ENCODE peak calls at places on chromosomes 6 and 20, in six cellular contexts. L, K, Y, I, V and T are unnamed samples.

GRCh38 chr6:144585217-144585814 is 300.2 kb downstream of the UTRN start:
- DNase-seq in L (peak), K (no peak), Y (peak), I (no peak), V (no peak), T (no peak)

GRCh38 chr6:3318226-3318625 is 59.5 kb downstream of the PSMG4 start:
- DNase-seq in L (no peak), K (no peak), Y (no peak), I (peak), V (no peak), T (no peak)

GRCh38 chr20:10060223-10060622 is 25.4 kb downstream of the ANKEF1 start:
- DNase-seq in L (no peak), K (no peak), Y (peak), I (no peak), V (no peak), T (peak)

GRCh38 chr20:34921436-34921835 is 34.2 kb downstream of the GSS start:
- DNase-seq in L (no peak), K (no peak), Y (no peak), I (no peak), V (no peak), T (no peak)

GRCh38 chr20:63253438-63254236 is 626 bp downstream of the NKAIN4 start:
- DNase-seq in L (peak), K (no peak), Y (no peak), I (no peak), V (no peak), T (peak)

GRCh38 chr6:141326925-141327324 is 805.8 kb upstream of the GJE1 start:
- DNase-seq in L (no peak), K (no peak), Y (no peak), I (no peak), V (no peak), T (no peak)

GRCh38 chr6:43275782-43276179 is 22.3 kb upstream of the SLC22A7 start:
- DNase-seq in L (peak), K (no peak), Y (no peak), I (peak), V (no peak), T (no peak)

GRCh38 chr6:85008311-85009015 is 244.1 kb upstream of the TBX18 start:
- DNase-seq in L (no peak), K (no peak), Y (peak), I (no peak), V (no peak), T (no peak)

GRCh38 chr20:53926428-53927028 is 143.9 kb downstream of the BCAS1 start:
- DNase-seq in L (no peak), K (no peak), Y (peak), I (no peak), V (no peak), T (no peak)

GRCh38 chr6:2478200-2478599 is 232.8 kb upstream of the GMDS start:
- DNase-seq in L (no peak), K (no peak), Y (no peak), I (no peak), V (no peak), T (no peak)

GRCh38 chr20:43751167-43752050 is 24.6 kb upstream of the GTSF1L start:
- DNase-seq in L (no peak), K (no peak), Y (peak), I (no peak), V (no peak), T (no peak)

GRCh38 chr20:3732327-3733118 is at the start of gene HSPA12B:
- DNase-seq in L (peak), K (no peak), Y (no peak), I (no peak), V (no peak), T (no peak)
- H3K4me3 ChIP-seq in L (peak), K (peak), Y (no peak), I (no peak), V (peak), T (no peak)

GRCh38 chr6:167056370-167056769 is 57.2 kb downstream of the CEP43 start:
- DNase-seq in L (no peak), K (no peak), Y (no peak), I (no peak), V (no peak), T (peak)
- H3K27ac ChIP-seq in L (no peak), K (no peak), Y (no peak), I (no peak), V (no peak), T (no peak)

GRCh38 chr6:13181398-13181797 is 146.9 kb downstream of the TBC1D7 start:
- DNase-seq in L (no peak), K (no peak), Y (no peak), I (no peak), V (no peak), T (no peak)
- H3K4me3 ChIP-seq in L (no peak), K (no peak), Y (peak), I (no peak), V (no peak), T (no peak)

DNA sequence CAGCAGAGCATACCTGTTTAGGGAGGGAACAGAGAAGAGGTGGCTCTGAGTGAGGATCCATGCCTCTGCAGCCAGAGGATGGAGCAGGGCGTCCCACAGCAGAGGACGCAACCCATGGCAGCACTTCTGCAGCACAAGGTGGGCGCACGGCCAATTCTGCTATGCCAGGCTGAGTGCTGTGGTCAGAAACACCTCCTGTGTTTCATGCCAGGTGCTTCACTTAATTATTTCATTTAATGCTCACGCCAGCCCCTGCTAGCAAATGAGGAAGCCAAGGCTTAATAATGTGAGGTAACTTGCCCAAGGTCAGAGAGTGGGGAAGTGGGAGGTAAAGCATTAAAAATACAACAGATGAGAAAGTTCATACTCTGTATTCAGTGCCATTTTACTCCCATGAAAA is 68.5 kb upstream of the PTGIS start:
- DNase-seq in L (no peak), K (no peak), Y (no peak), I (no peak), V (no peak), T (no peak)
- H3K27ac ChIP-seq in L (no peak), K (peak), Y (no peak), I (no peak), V (no peak), T (no peak)

GRCh38 chr20:31475472-31476312 is 604 bp downstream of the REM1 start:
- DNase-seq in L (no peak), K (no peak), Y (no peak), I (no peak), V (no peak), T (no peak)
- H3K4me3 ChIP-seq in L (peak), K (peak), Y (no peak), I (no peak), V (peak), T (no peak)

DNA sequence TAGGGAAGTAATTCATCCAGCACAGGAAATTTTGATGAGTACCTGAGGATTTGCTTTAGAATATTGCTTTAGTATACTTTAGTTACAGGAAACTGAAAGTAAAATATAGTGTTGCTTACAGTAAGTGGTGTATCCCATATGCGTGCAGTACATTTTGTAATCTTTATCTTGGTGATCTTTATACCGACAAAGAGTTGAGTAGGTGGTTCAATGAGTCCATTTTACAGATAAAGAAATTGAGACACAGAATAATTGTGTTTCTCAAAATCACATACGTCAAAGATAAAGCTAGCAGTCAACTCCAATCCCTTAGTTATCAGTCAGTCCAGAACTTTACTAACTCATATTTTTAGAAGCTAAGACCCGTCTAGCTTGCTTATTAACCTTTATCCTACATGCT is 65.8 kb upstream of the E2F3 start:
- DNase-seq in L (no peak), K (no peak), Y (no peak), I (no peak), V (no peak), T (no peak)
- H3K27ac ChIP-seq in L (no peak), K (no peak), Y (no peak), I (no peak), V (no peak), T (no peak)